ENCODE peak calls at places on chromosomes 2 and 18, in nine cellular contexts. G is GM04504; H is naive B cell; L is cardiac septum; P is adipocyte; E is HTR-8/SVneo; I is stimulated activated CD4-positive, alpha-beta T cell treated with anti-CD3 and anti-CD28 coated beads, Interleukin-1b, Interleukin-23, amount 100 ng/mL, for 24 hours; R is T-cell; T is activated effector memory CD4-positive, alpha-beta T cell treated with anti-CD3 and anti-CD28 coated beads, Interleukin-2, amount 50 U/mL, for 16 hours. Q is an unnamed sample.

GRCh38 chr2:217943379-217944321 is 59.1 kb downstream of the TNS1 start:
- DNase-seq in G (no peak), H (no peak), L (peak; percentile 94), P (peak; percentile 75), E (peak; percentile 85), I (no peak), R (no peak), T (no peak), Q (no peak)

GRCh38 chr18:61992923-61993322 is 100.1 kb upstream of the RNF152 start:
- DNase-seq in G (peak; percentile 38), H (no peak), L (no peak), P (peak; percentile 82), E (no peak), I (no peak), R (no peak), T (no peak), Q (no peak)

GRCh38 chr2:59276033-59276432 is 1034.9 kb upstream of the FANCL start:
- DNase-seq in G (no peak), H (no peak), L (no peak), P (no peak), E (no peak), I (no peak), R (no peak), T (no peak), Q (no peak)

GRCh38 chr2:31373127-31373526 is 41.4 kb downstream of the XDH start:
- DNase-seq in G (no peak), H (no peak), L (no peak), P (no peak), E (no peak), I (no peak), R (no peak), T (no peak), Q (no peak)

GRCh38 chr2:26456701-26457224 is 21.2 kb downstream of the OTOF start:
- DNase-seq in G (no peak), H (no peak), L (no peak), P (peak; percentile 7), E (no peak), I (no peak), R (no peak), T (peak; percentile 39), Q (peak; percentile 74)

GRCh38 chr2:102063948-102064678 is 72.4 kb downstream of the IL1R2 start:
- DNase-seq in G (peak; percentile 98), H (no peak), L (peak; percentile 92), P (peak; percentile 99), E (peak; percentile 84), I (peak; percentile 36), R (no peak), T (peak; percentile 80), Q (peak; percentile 93)

GRCh38 chr18:62506495-62507143 is 16.2 kb upstream of the ZCCHC2 start:
- DNase-seq in G (no peak), H (no peak), L (no peak), P (no peak), E (no peak), I (no peak), R (no peak), T (no peak), Q (no peak)

GRCh38 chr18:22409445-22409844 is 8.3 kb downstream of the CTAGE1 start:
- DNase-seq in G (no peak), H (no peak), L (no peak), P (no peak), E (no peak), I (no peak), R (no peak), T (no peak), Q (no peak)

GRCh38 chr2:88036162-88036561 is 19.4 kb downstream of the KRCC1 start:
- DNase-seq in G (no peak), H (no peak), L (no peak), P (no peak), E (no peak), I (no peak), R (no peak), T (no peak), Q (no peak)

GRCh38 chr2:13485256-13485655 is 768.5 kb downstream of the TRIB2 start:
- DNase-seq in G (no peak), H (no peak), L (no peak), P (no peak), E (no peak), I (no peak), R (no peak), T (no peak), Q (no peak)

GRCh38 chr2:234705108-234705507 is 208.2 kb upstream of the ARL4C start:
- DNase-seq in G (no peak), H (no peak), L (no peak), P (peak; percentile 13), E (no peak), I (no peak), R (no peak), T (no peak), Q (no peak)

GRCh38 chr2:232436381-232437129 is 19.4 kb upstream of the ALPI start:
- DNase-seq in G (no peak), H (no peak), L (peak; percentile 29), P (no peak), E (no peak), I (no peak), R (no peak), T (no peak), Q (peak; percentile 62)

GRCh38 chr2:236972491-236973379 is 113.0 kb upstream of the COPS8 start:
- DNase-seq in G (peak; percentile 10), H (no peak), L (no peak), P (peak; percentile 89), E (peak; percentile 90), I (no peak), R (no peak), T (no peak), Q (peak; percentile 90)

GRCh38 chr18:63867368-63867767 is 20.1 kb upstream of the SERPINB2 start:
- DNase-seq in G (no peak), H (no peak), L (no peak), P (peak; percentile 49), E (no peak), I (no peak), R (no peak), T (no peak), Q (no peak)

GRCh38 chr2:20661028-20661980 is 5.6 kb upstream of the GDF7 start:
- DNase-seq in G (peak; percentile 52), H (peak; percentile 67), L (peak; percentile 84), P (peak; percentile 86), E (peak; percentile 88), I (peak; percentile 44), R (peak; percentile 45), T (peak; percentile 86), Q (peak; percentile 86)

GRCh38 chr2:219010162-219010756 is 17.0 kb upstream of the CRYBA2 start:
- DNase-seq in G (no peak), H (no peak), L (no peak), P (no peak), E (peak; percentile 65), I (no peak), R (no peak), T (peak; percentile 69), Q (no peak)

GRCh38 chr2:42961385-42961800 is 169.0 kb upstream of the HAAO start:
- DNase-seq in G (no peak), H (no peak), L (peak; percentile 83), P (no peak), E (no peak), I (no peak), R (no peak), T (no peak), Q (no peak)

GRCh38 chr2:69741281-69742169 is at the start of gene ANXA4:
- DNase-seq in G (peak; percentile 58), H (peak; percentile 49), L (peak; percentile 94), P (peak; percentile 84), E (peak; percentile 81), I (peak; percentile 68), R (peak; percentile 42), T (peak; percentile 87), Q (peak; percentile 93)

GRCh38 chr2:165015052-165015642 is 59.8 kb upstream of the SLC38A11 start:
- DNase-seq in G (peak; percentile 21), H (peak; percentile 29), L (peak; percentile 79), P (peak; percentile 89), E (peak; percentile 37), I (peak; percentile 45), R (peak; percentile 30), T (peak; percentile 79), Q (no peak)

GRCh38 chr2:71831208-71831577 is 316.5 kb downstream of the CYP26B1 start:
- DNase-seq in G (peak; percentile 89), H (no peak), L (no peak), P (peak; percentile 89), E (peak; percentile 83), I (no peak), R (no peak), T (no peak), Q (no peak)

GRCh38 chr2:38149533-38149932 is 73.6 kb upstream of the CYP1B1 start:
- DNase-seq in G (no peak), H (no peak), L (no peak), P (no peak), E (no peak), I (no peak), R (no peak), T (no peak), Q (no peak)

GRCh38 chr18:26386002-26386401 is 159.8 kb downstream of the TAF4B start:
- DNase-seq in G (peak; percentile 50), H (no peak), L (no peak), P (peak; percentile 92), E (peak; percentile 11), I (no peak), R (no peak), T (no peak), Q (no peak)

GRCh38 chr2:21096458-21096857 is 27.3 kb upstream of the TDRD15 start:
- DNase-seq in G (no peak), H (no peak), L (no peak), P (no peak), E (no peak), I (no peak), R (no peak), T (no peak), Q (no peak)

GRCh38 chr18:3104190-3105054 is 91.5 kb upstream of the LPIN2 start:
- DNase-seq in G (peak; percentile 48), H (no peak), L (no peak), P (peak; percentile 71), E (peak; percentile 37), I (no peak), R (no peak), T (no peak), Q (no peak)

Q was measured in mesenteric fat pad.